ENCODE peak calls at places on chromosomes 1 and 21, in six cellular contexts. R is thyroid gland, E is DND-41, C is sigmoid colon, U is transverse colon, Z is IMR-90. S is an unnamed sample.

GRCh38 chr1:72282690-72283203 is 408 bp upstream of the NEGR1 start:
- DNase-seq in R (peak), E (peak), C (peak), U (peak), Z (peak), S (peak)

GRCh38 chr1:12615916-12616708 is 1.9 kb downstream of the DHRS3 start:
- DNase-seq in R (peak), E (peak), C (peak), U (peak), Z (peak), S (peak)

GRCh38 chr1:175129182-175129581 is 61.5 kb downstream of the TNN start:
- DNase-seq in R (no peak), E (no peak), C (no peak), U (no peak), Z (peak), S (no peak)

GRCh38 chr1:8025671-8026144 is 401 bp downstream of the ERRFI1 start:
- DNase-seq in R (peak), E (no peak), C (no peak), U (no peak), Z (no peak), S (no peak)

GRCh38 chr21:46064870-46065214 is 33.1 kb upstream of the COL6A2 start:
- DNase-seq in R (no peak), E (no peak), C (no peak), U (no peak), Z (no peak), S (peak)

GRCh38 chr1:233005703-233006102 is 55.3 kb downstream of the NTPCR start:
- DNase-seq in R (no peak), E (no peak), C (no peak), U (no peak), Z (peak), S (no peak)

GRCh38 chr21:35428041-35428400 is 378.9 kb upstream of the RUNX1 start:
- DNase-seq in R (no peak), E (no peak), C (no peak), U (no peak), Z (peak), S (no peak)

GRCh38 chr1:149963358-149963757 is 26.7 kb upstream of the MTMR11 start:
- DNase-seq in R (no peak), E (no peak), C (no peak), U (no peak), Z (no peak), S (no peak)

GRCh38 chr21:34530264-34530663 is 18.3 kb upstream of the KCNE1 start:
- DNase-seq in R (no peak), E (no peak), C (no peak), U (no peak), Z (peak), S (no peak)

GRCh38 chr1:232596666-232597303 is 33.1 kb downstream of the SIPA1L2 start:
- DNase-seq in R (no peak), E (no peak), C (no peak), U (no peak), Z (no peak), S (no peak)

GRCh38 chr1:155083865-155084721 is 5.5 kb downstream of the EFNA3 start:
- DNase-seq in R (no peak), E (peak), C (no peak), U (peak), Z (no peak), S (no peak)

GRCh38 chr1:53540604-53541262 is 81.5 kb downstream of the DMRTB1 start:
- DNase-seq in R (no peak), E (no peak), C (no peak), U (no peak), Z (no peak), S (no peak)

GRCh38 chr1:115332813-115333608 is 5.0 kb downstream of the NGF start:
- DNase-seq in R (peak), E (peak), C (peak), U (no peak), Z (peak), S (no peak)

GRCh38 chr1:13808729-13809131 is 108.7 kb downstream of the PRDM2 start:
- DNase-seq in R (peak), E (no peak), C (no peak), U (no peak), Z (peak), S (no peak)

GRCh38 chr1:169466259-169467230 is 19.2 kb downstream of the SLC19A2 start:
- DNase-seq in R (peak), E (peak), C (no peak), U (peak), Z (peak), S (no peak)

DNA sequence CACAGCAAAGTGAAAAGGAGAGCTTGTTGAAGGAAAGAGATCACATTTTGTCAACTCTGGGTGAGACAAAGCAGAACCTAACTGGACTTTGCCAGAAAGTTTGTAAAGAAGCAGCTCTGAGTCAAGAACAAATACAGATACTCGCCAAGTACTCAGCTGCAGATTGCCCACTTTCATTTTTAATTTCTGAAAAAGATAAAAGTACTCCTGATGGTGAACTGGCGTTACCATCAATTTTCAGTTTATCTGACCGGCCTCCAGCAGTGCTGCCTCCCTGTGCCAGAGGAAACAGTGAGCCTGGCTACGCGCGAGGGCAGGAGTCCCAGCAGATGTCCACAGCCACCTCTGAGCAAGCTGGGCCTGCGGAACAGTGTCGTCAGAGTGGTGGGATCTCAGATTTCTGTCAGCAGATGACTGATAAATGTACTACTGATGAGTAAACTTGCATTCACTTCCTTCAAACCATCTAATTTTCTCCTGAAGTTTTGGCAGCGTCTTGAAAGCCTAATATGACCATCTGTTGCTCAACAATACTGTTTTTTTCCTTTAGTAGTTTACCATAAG is 43.8 kb downstream of the BACH1 start:
- DNase-seq in R (no peak), E (no peak), C (peak), U (peak), Z (peak), S (no peak)
- TF ChIP-seq CTCF in R (no peak), E (no peak), C (no peak), U (no peak), Z (peak), S (no peak)

GRCh38 chr1:9195651-9196050 is 38.9 kb upstream of the H6PD start:
- DNase-seq in R (no peak), E (no peak), C (no peak), U (no peak), Z (no peak), S (no peak)
- H3K4me3 ChIP-seq in R (no peak), E (no peak), C (no peak), U (no peak), Z (no peak), S (no peak)

DNA sequence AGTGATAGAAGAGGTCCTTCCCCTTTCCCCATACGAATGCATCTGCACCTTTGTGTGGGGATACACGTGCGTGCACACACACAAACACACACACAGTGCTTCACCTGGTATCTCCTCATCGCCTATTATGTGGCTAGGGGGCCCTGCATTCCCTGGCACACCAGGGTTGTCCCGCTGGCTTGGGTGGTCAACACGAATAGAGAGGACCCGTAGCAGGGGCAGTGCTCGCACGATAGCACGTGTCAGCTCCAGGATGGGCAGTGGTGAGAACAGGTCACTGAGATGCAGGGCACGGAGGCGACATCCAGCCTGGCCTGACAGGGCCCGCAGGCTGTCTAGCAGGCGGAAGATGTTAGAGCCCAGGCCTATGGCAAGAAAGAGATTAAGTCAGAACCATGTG is 22.4 kb downstream of the LRRC41 start:
- DNase-seq in R (no peak), E (no peak), C (no peak), U (no peak), Z (no peak), S (no peak)
- TF ChIP-seq CTCF in R (no peak), E (no peak), C (no peak), U (no peak), Z (no peak), S (no peak)

DNA sequence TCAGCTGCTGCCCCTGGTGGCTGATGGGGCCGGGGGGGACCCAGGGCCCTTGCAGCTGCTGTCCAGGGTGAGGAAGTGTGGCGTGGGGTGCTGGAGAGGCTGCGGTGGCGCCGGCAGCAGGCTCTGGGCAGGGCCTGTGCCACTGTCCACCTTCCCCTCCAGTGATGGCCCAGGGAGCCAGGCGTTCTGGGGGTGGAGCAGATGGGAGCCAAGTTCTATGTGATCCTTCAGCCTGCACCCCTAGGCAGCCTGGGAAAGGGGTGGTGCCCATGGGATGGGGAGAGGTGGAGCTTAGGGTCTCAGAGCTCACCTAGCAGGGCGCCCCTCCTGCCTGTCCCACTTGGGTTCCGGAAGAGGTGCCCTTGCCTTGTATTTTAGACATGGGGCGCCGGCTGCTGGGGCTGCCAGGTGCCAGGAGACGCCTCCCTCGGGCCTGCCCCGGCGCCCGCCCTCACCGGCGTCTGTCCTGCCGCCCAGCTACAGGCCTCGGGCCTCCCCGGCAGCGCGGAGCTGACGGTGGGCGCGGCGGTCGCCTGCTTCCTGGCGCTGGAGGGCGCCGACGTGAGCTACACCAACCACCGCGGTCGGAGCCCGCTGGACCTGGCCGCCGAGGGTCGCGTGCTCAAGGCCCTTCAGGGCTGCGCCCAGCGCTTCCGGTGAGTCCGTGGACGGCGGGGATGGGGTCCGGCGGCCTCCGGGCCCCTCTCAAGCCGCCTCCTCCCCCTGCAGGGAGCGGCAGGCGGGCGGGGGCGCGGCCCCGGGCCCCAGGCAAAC is 3.1 kb upstream of the MMP23B start:
- DNase-seq in R (no peak), E (no peak), C (peak), U (no peak), Z (no peak), S (no peak)
- H3K4me3 ChIP-seq in R (no peak), E (no peak), C (no peak), U (peak), Z (no peak), S (no peak)

GRCh38 chr1:238606457-238606856 is 715.7 kb upstream of the ZP4 start:
- DNase-seq in R (no peak), E (no peak), C (no peak), U (no peak), Z (no peak), S (no peak)
- TF ChIP-seq CTCF in R (no peak), E (no peak), C (no peak), U (no peak), Z (no peak), S (no peak)

GRCh38 chr21:38221594-38221993 is 35.2 kb upstream of the KCNJ15 start:
- DNase-seq in R (no peak), E (no peak), C (no peak), U (no peak), Z (no peak), S (no peak)
- H3K4me3 ChIP-seq in R (no peak), E (no peak), C (no peak), U (no peak), Z (no peak), S (no peak)

GRCh38 chr1:202210370-202210769 is 16.8 kb downstream of the LGR6 start:
- DNase-seq in R (peak), E (no peak), C (no peak), U (no peak), Z (peak), S (no peak)
- TF ChIP-seq CTCF in R (no peak), E (no peak), C (no peak), U (no peak), Z (no peak), S (no peak)

S was measured in lung.